ENCODE peak calls at places on chromosome 12, in four cellular contexts. I is H1, E is A549, Y is K562. L is an unnamed sample.

GRCh38 chr12:70040141-70040540 is 203.1 kb upstream of the CNOT2 start:
- DNase-seq in I (no peak), E (no peak), Y (no peak), L (no peak)

GRCh38 chr12:124538194-124539082 is 29.0 kb downstream of the NCOR2 start:
- DNase-seq in I (no peak), E (no peak), Y (no peak), L (peak)

GRCh38 chr12:47038270-47038748 is 41.1 kb upstream of the PCED1B start:
- DNase-seq in I (no peak), E (peak), Y (no peak), L (no peak)

GRCh38 chr12:45336331-45336730 is 120.4 kb downstream of the ANO6 start:
- DNase-seq in I (no peak), E (no peak), Y (no peak), L (no peak)

GRCh38 chr12:30926243-30927209 is at the start of gene TSPAN11:
- DNase-seq in I (peak), E (no peak), Y (no peak), L (no peak)

GRCh38 chr12:105814283-105814682 is 324.5 kb downstream of the NUAK1 start:
- DNase-seq in I (no peak), E (no peak), Y (no peak), L (no peak)

GRCh38 chr12:34398706-34399630 is 376.7 kb downstream of the ALG10 start:
- DNase-seq in I (peak), E (no peak), Y (peak), L (no peak)

GRCh38 chr12:107522692-107523477 is 162.7 kb upstream of the PWP1 start:
- DNase-seq in I (peak), E (no peak), Y (peak), L (peak)

GRCh38 chr12:124673881-124674617 is 106.6 kb upstream of the NCOR2 start:
- DNase-seq in I (no peak), E (no peak), Y (no peak), L (no peak)

GRCh38 chr12:47805417-47805816 is 14.3 kb downstream of the HDAC7 start:
- DNase-seq in I (no peak), E (no peak), Y (no peak), L (no peak)

GRCh38 chr12:71599213-71599612 is 64.4 kb downstream of the ZFC3H1 start:
- DNase-seq in I (no peak), E (no peak), Y (no peak), L (no peak)

GRCh38 chr12:75976913-75977312 is 54.7 kb downstream of the PHLDA1 start:
- DNase-seq in I (no peak), E (no peak), Y (no peak), L (no peak)

GRCh38 chr12:6428326-6428725 is 16.4 kb upstream of the CD27 start:
- DNase-seq in I (no peak), E (no peak), Y (no peak), L (no peak)

GRCh38 chr12:51405801-51406207 is 14.6 kb upstream of the GALNT6 start:
- DNase-seq in I (no peak), E (no peak), Y (no peak), L (no peak)

GRCh38 chr12:12229556-12230092 is 37.2 kb downstream of the LRP6 start:
- DNase-seq in I (no peak), E (no peak), Y (no peak), L (no peak)

GRCh38 chr12:100758083-100758482 is 36.5 kb upstream of the ANO4 start:
- DNase-seq in I (no peak), E (no peak), Y (no peak), L (no peak)

GRCh38 chr12:131850856-131851559 is 22.8 kb downstream of the MMP17 start:
- DNase-seq in I (no peak), E (peak), Y (no peak), L (no peak)

GRCh38 chr12:114054982-114055381 is 88.9 kb upstream of the RBM19 start:
- DNase-seq in I (no peak), E (no peak), Y (no peak), L (no peak)

GRCh38 chr12:104792570-104792969 is 165.5 kb downstream of the SLC41A2 start:
- DNase-seq in I (no peak), E (peak), Y (no peak), L (no peak)

GRCh38 chr12:69910739-69911138 is 85.7 kb downstream of the MYRFL start:
- DNase-seq in I (no peak), E (no peak), Y (no peak), L (no peak)

GRCh38 chr12:110585231-110585799 is 2.2 kb upstream of the PPTC7 start:
- DNase-seq in I (no peak), E (no peak), Y (no peak), L (no peak)

GRCh38 chr12:111451649-111452129 is 46.0 kb downstream of the SH2B3 start:
- DNase-seq in I (peak), E (peak), Y (no peak), L (peak)

GRCh38 chr12:53935562-53936341 is 2.9 kb upstream of the HOXC13 start:
- DNase-seq in I (no peak), E (no peak), Y (no peak), L (no peak)

DNA sequence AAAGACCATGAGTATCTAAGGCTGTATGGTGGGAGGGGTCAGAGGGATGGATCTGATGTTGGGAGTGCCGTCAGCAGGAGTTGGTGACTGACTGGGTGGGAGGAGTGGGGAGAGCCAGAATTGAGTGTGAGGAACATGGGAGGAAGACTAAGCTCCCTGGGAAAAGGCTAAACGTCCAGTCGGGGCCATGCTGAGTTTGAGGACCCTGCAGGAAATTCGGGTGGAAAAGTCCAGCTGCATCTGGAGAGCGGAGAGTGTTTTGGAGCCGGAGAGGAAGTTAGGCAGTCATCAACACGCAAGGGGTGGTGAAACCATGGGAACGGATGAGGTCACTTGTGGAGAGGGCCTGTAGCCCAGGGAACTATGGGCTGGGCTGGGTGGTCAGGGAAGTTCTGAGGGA is 60.9 kb downstream of the ELK3 start:
- DNase-seq in I (peak), E (no peak), Y (no peak), L (no peak)
- TF ChIP-seq RNF2 in I (no peak), E (no peak), Y (no peak), L (no peak)

GRCh38 chr12:68264864-68265256 is 11.5 kb upstream of the IL22 start:
- DNase-seq in I (no peak), E (no peak), Y (no peak), L (no peak)

GRCh38 chr12:68270358-68270757 is 17.0 kb upstream of the IL22 start:
- DNase-seq in I (no peak), E (no peak), Y (no peak), L (no peak)

GRCh38 chr12:68268971-68269370 is 15.6 kb upstream of the IL22 start:
- DNase-seq in I (no peak), E (no peak), Y (no peak), L (no peak)

GRCh38 chr12:68269727-68270126 is 16.3 kb upstream of the IL22 start:
- DNase-seq in I (no peak), E (no peak), Y (no peak), L (no peak)

DNA sequence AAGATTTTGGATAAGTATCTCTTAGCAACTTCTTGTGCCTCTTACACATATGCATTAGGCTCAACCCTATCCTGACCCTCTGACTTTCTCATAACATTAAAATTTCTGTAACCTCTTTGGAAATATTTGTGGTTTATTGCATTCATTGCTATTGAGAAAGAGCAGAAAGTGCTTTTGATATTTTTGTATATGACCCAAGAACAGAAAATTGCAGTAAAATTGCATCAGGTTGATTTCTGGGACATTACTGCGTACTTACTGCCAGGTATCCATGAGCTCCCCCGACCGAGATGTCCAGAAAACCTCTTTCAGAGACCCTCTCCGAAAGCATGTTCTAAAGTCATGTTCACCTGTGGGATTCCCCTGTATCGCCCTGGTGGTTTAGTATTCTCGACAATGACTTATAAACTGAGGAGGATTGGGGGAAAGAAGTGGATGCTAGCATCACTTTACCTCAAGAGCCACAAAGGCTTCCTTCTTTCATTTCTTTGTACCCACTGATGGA is 14.5 kb upstream of the IL22 start:
- DNase-seq in I (no peak), E (no peak), Y (no peak), L (no peak)
- TF ChIP-seq RNF2 in I (no peak), E (no peak), Y (no peak), L (no peak)

DNA sequence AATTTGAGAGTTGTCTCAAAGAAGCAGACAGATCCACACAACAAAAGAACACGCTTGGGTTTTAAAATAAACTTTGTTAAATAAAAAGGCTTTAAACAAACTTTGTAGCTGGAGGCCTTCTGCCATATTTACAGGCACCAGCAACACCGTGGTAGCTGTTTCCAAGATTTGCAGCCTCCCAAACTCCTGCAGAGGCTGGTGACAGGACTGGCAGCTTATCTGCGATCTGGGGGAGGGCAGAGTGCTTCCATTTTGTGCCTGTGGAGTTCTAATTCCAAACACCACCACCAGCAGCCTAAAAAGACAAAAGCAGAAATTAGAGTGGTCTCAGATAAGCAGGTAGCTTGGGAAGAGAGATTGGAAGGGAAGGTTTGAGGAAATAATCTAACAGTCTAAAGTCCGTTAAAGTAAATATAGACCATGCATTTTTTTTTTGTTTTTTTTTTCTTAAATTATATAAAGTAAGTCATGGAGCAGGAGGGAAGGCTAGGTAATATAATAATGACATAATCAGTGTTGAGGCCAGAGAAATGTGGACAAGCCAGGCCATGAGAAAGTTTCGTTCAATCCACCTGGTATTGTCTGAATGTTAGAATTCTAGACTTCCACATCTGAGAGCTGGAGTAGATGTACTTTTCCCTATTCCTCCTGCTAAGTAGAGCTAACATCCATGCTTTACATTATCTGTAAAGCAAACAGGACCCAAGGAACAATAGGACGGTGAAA is 69.6 kb upstream of the TMEM132D start:
- DNase-seq in I (no peak), E (no peak), Y (no peak), L (no peak)
- TF ChIP-seq RNF2 in I (no peak), E (no peak), Y (no peak), L (no peak)

DNA sequence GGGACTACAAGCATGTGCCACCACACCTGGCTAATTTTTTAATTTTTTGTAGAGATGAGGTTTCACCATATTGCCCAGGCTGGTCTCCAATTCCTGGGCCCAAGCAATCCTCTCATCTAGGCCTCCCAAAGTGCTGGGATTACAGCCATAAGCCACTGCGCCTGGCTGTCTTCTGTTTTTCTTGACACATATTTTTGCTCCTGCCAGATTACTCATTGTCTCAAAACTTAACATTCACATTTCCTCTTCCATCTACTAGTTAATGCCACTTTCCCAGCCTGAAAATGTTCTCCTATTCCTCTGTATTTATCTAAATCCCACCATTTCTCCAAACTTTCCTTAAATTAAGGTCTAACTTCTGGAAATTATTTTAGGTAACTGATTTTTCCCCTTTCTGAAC is 36.2 kb upstream of the KCNH3 start:
- DNase-seq in I (no peak), E (no peak), Y (no peak), L (no peak)
- TF ChIP-seq RNF2 in I (no peak), E (no peak), Y (no peak), L (no peak)

DNA sequence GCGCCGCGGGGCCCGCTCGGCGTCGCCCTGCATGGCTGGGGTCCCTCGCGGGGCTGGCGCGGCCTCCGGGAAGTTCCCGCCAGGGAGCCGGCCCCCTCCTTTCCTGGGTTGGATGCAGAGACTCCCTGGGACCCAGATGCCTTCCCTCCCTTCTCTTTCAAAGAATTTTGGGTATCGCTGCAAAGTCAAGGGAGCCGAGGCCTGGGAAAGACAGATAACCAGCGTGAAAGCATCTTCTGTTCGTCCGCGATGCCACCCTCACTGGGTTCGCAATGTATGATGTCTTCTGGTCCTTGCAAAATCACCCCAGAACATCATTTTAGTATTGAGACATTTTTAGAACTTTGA is 436 bp downstream of the IRAK3 start:
- DNase-seq in I (no peak), E (no peak), Y (no peak), L (no peak)
- TF ChIP-seq RNF2 in I (no peak), E (no peak), Y (no peak), L (no peak)

L was measured in HepG2.